ENCODE peak calls at places on chromosomes 13 and 19, in ten cellular contexts. One of them, this sample, is unnamed.

GRCh38 chr19:46218160-46218559 is 11.4 kb upstream of the IGFL1 start:
- DNase-seq in GM04503: no peak
- DNase-seq in HCEC 1CT: no peak
- DNase-seq in psoas muscle: no peak
- DNase-seq in stimulated activated CD8-positive, alpha-beta memory T cell treated with anti-CD3 and anti-CD28 coated beads, Interleukin-4, amount 100 ng/mL, for 1 hour: no peak
- DNase-seq in naive B cell: no peak
- DNase-seq in CD4-positive, CD25-positive, alpha-beta regulatory T cell: no peak
- DNase-seq in RWPE1: no peak
- DNase-seq in NCI-H1092: no peak
- DNase-seq in hypothalamus: no peak
- DNase-seq in this sample: no peak

GRCh38 chr19:40603071-40603718 is 2.0 kb downstream of the LTBP4 start:
- DNase-seq in GM04503: no peak
- DNase-seq in HCEC 1CT: peak; percentile 56
- DNase-seq in psoas muscle: no peak
- DNase-seq in stimulated activated CD8-positive, alpha-beta memory T cell treated with anti-CD3 and anti-CD28 coated beads, Interleukin-4, amount 100 ng/mL, for 1 hour: no peak
- DNase-seq in naive B cell: no peak
- DNase-seq in CD4-positive, CD25-positive, alpha-beta regulatory T cell: no peak
- DNase-seq in RWPE1: no peak
- DNase-seq in NCI-H1092: no peak
- DNase-seq in hypothalamus: no peak
- DNase-seq in this sample: no peak

GRCh38 chr19:16615788-16616187 is 12.2 kb downstream of the MED26 start:
- DNase-seq in GM04503: no peak
- DNase-seq in HCEC 1CT: no peak
- DNase-seq in psoas muscle: no peak
- DNase-seq in stimulated activated CD8-positive, alpha-beta memory T cell treated with anti-CD3 and anti-CD28 coated beads, Interleukin-4, amount 100 ng/mL, for 1 hour: no peak
- DNase-seq in naive B cell: no peak
- DNase-seq in CD4-positive, CD25-positive, alpha-beta regulatory T cell: no peak
- DNase-seq in RWPE1: no peak
- DNase-seq in NCI-H1092: no peak
- DNase-seq in hypothalamus: no peak
- DNase-seq in this sample: no peak

GRCh38 chr13:60329221-60329983 is 67.6 kb upstream of the TDRD3 start:
- DNase-seq in GM04503: no peak
- DNase-seq in HCEC 1CT: peak; percentile 8
- DNase-seq in psoas muscle: no peak
- DNase-seq in stimulated activated CD8-positive, alpha-beta memory T cell treated with anti-CD3 and anti-CD28 coated beads, Interleukin-4, amount 100 ng/mL, for 1 hour: no peak
- DNase-seq in naive B cell: no peak
- DNase-seq in CD4-positive, CD25-positive, alpha-beta regulatory T cell: no peak
- DNase-seq in RWPE1: peak; percentile 22
- DNase-seq in NCI-H1092: peak; percentile 55
- DNase-seq in hypothalamus: peak; percentile 5
- DNase-seq in this sample: no peak

GRCh38 chr13:84358601-84359000 is 476.3 kb upstream of the SLITRK1 start:
- DNase-seq in GM04503: no peak
- DNase-seq in HCEC 1CT: no peak
- DNase-seq in psoas muscle: no peak
- DNase-seq in stimulated activated CD8-positive, alpha-beta memory T cell treated with anti-CD3 and anti-CD28 coated beads, Interleukin-4, amount 100 ng/mL, for 1 hour: no peak
- DNase-seq in naive B cell: no peak
- DNase-seq in CD4-positive, CD25-positive, alpha-beta regulatory T cell: no peak
- DNase-seq in RWPE1: no peak
- DNase-seq in NCI-H1092: no peak
- DNase-seq in hypothalamus: no peak
- DNase-seq in this sample: no peak

GRCh38 chr19:8615022-8615421 is 4.5 kb upstream of the ADAMTS10 start:
- DNase-seq in GM04503: no peak
- DNase-seq in HCEC 1CT: peak; percentile 2
- DNase-seq in psoas muscle: no peak
- DNase-seq in stimulated activated CD8-positive, alpha-beta memory T cell treated with anti-CD3 and anti-CD28 coated beads, Interleukin-4, amount 100 ng/mL, for 1 hour: no peak
- DNase-seq in naive B cell: no peak
- DNase-seq in CD4-positive, CD25-positive, alpha-beta regulatory T cell: no peak
- DNase-seq in RWPE1: no peak
- DNase-seq in NCI-H1092: no peak
- DNase-seq in hypothalamus: no peak
- DNase-seq in this sample: no peak

GRCh38 chr13:36357231-36357630 is 11.0 kb upstream of the SPART start:
- DNase-seq in GM04503: no peak
- DNase-seq in HCEC 1CT: no peak
- DNase-seq in psoas muscle: no peak
- DNase-seq in stimulated activated CD8-positive, alpha-beta memory T cell treated with anti-CD3 and anti-CD28 coated beads, Interleukin-4, amount 100 ng/mL, for 1 hour: no peak
- DNase-seq in naive B cell: no peak
- DNase-seq in CD4-positive, CD25-positive, alpha-beta regulatory T cell: no peak
- DNase-seq in RWPE1: no peak
- DNase-seq in NCI-H1092: no peak
- DNase-seq in hypothalamus: no peak
- DNase-seq in this sample: no peak

GRCh38 chr13:20814224-20814910 is 40.6 kb upstream of the EEF1AKMT1 start:
- DNase-seq in GM04503: peak; percentile 79
- DNase-seq in HCEC 1CT: peak; percentile 86
- DNase-seq in psoas muscle: peak; percentile 95
- DNase-seq in stimulated activated CD8-positive, alpha-beta memory T cell treated with anti-CD3 and anti-CD28 coated beads, Interleukin-4, amount 100 ng/mL, for 1 hour: no peak
- DNase-seq in naive B cell: no peak
- DNase-seq in CD4-positive, CD25-positive, alpha-beta regulatory T cell: no peak
- DNase-seq in RWPE1: peak; percentile 69
- DNase-seq in NCI-H1092: peak; percentile 79
- DNase-seq in hypothalamus: no peak
- DNase-seq in this sample: no peak

GRCh38 chr19:40241809-40242384 is 15.4 kb upstream of the CCNP start:
- DNase-seq in GM04503: no peak
- DNase-seq in HCEC 1CT: no peak
- DNase-seq in psoas muscle: peak; percentile 74
- DNase-seq in stimulated activated CD8-positive, alpha-beta memory T cell treated with anti-CD3 and anti-CD28 coated beads, Interleukin-4, amount 100 ng/mL, for 1 hour: no peak
- DNase-seq in naive B cell: no peak
- DNase-seq in CD4-positive, CD25-positive, alpha-beta regulatory T cell: no peak
- DNase-seq in RWPE1: no peak
- DNase-seq in NCI-H1092: no peak
- DNase-seq in hypothalamus: peak; percentile 86
- DNase-seq in this sample: no peak

GRCh38 chr13:99366075-99366987 is 59.1 kb upstream of the GPR183 start:
- DNase-seq in GM04503: no peak
- DNase-seq in HCEC 1CT: no peak
- DNase-seq in psoas muscle: no peak
- DNase-seq in stimulated activated CD8-positive, alpha-beta memory T cell treated with anti-CD3 and anti-CD28 coated beads, Interleukin-4, amount 100 ng/mL, for 1 hour: no peak
- DNase-seq in naive B cell: peak; percentile 66
- DNase-seq in CD4-positive, CD25-positive, alpha-beta regulatory T cell: no peak
- DNase-seq in RWPE1: no peak
- DNase-seq in NCI-H1092: no peak
- DNase-seq in hypothalamus: no peak
- DNase-seq in this sample: no peak

GRCh38 chr19:39327990-39328705 is 7.5 kb upstream of the LRFN1 start:
- DNase-seq in GM04503: no peak
- DNase-seq in HCEC 1CT: peak; percentile 41
- DNase-seq in psoas muscle: peak; percentile 89
- DNase-seq in stimulated activated CD8-positive, alpha-beta memory T cell treated with anti-CD3 and anti-CD28 coated beads, Interleukin-4, amount 100 ng/mL, for 1 hour: peak; percentile 75
- DNase-seq in naive B cell: peak; percentile 70
- DNase-seq in CD4-positive, CD25-positive, alpha-beta regulatory T cell: peak; percentile 74
- DNase-seq in RWPE1: peak; percentile 77
- DNase-seq in NCI-H1092: peak; percentile 31
- DNase-seq in hypothalamus: peak; percentile 85
- DNase-seq in this sample: peak; percentile 83

GRCh38 chr13:35961002-35961401 is 170.2 kb downstream of the DCLK1 start:
- DNase-seq in GM04503: no peak
- DNase-seq in HCEC 1CT: no peak
- DNase-seq in psoas muscle: no peak
- DNase-seq in stimulated activated CD8-positive, alpha-beta memory T cell treated with anti-CD3 and anti-CD28 coated beads, Interleukin-4, amount 100 ng/mL, for 1 hour: no peak
- DNase-seq in naive B cell: no peak
- DNase-seq in CD4-positive, CD25-positive, alpha-beta regulatory T cell: no peak
- DNase-seq in RWPE1: no peak
- DNase-seq in NCI-H1092: no peak
- DNase-seq in hypothalamus: no peak
- DNase-seq in this sample: no peak

GRCh38 chr19:5407356-5407755 is 47.9 kb upstream of the ZNRF4 start:
- DNase-seq in GM04503: no peak
- DNase-seq in HCEC 1CT: no peak
- DNase-seq in psoas muscle: no peak
- DNase-seq in stimulated activated CD8-positive, alpha-beta memory T cell treated with anti-CD3 and anti-CD28 coated beads, Interleukin-4, amount 100 ng/mL, for 1 hour: no peak
- DNase-seq in naive B cell: no peak
- DNase-seq in CD4-positive, CD25-positive, alpha-beta regulatory T cell: no peak
- DNase-seq in RWPE1: peak; percentile 36
- DNase-seq in NCI-H1092: no peak
- DNase-seq in hypothalamus: no peak
- DNase-seq in this sample: no peak

GRCh38 chr13:62643007-62643483 is 1227.4 kb upstream of the PCDH20 start:
- DNase-seq in GM04503: no peak
- DNase-seq in HCEC 1CT: peak; percentile 4
- DNase-seq in psoas muscle: no peak
- DNase-seq in stimulated activated CD8-positive, alpha-beta memory T cell treated with anti-CD3 and anti-CD28 coated beads, Interleukin-4, amount 100 ng/mL, for 1 hour: no peak
- DNase-seq in naive B cell: no peak
- DNase-seq in CD4-positive, CD25-positive, alpha-beta regulatory T cell: no peak
- DNase-seq in RWPE1: peak; percentile 57
- DNase-seq in NCI-H1092: no peak
- DNase-seq in hypothalamus: no peak
- DNase-seq in this sample: no peak

GRCh38 chr19:45472557-45473365 is 5.0 kb downstream of the FOSB start:
- DNase-seq in GM04503: no peak
- DNase-seq in HCEC 1CT: no peak
- DNase-seq in psoas muscle: no peak
- DNase-seq in stimulated activated CD8-positive, alpha-beta memory T cell treated with anti-CD3 and anti-CD28 coated beads, Interleukin-4, amount 100 ng/mL, for 1 hour: no peak
- DNase-seq in naive B cell: peak; percentile 67
- DNase-seq in CD4-positive, CD25-positive, alpha-beta regulatory T cell: peak; percentile 56
- DNase-seq in RWPE1: no peak
- DNase-seq in NCI-H1092: no peak
- DNase-seq in hypothalamus: no peak
- DNase-seq in this sample: peak; percentile 43

GRCh38 chr13:89199138-89199537 is 1528.0 kb downstream of the SLITRK5 start:
- DNase-seq in GM04503: no peak
- DNase-seq in HCEC 1CT: peak; percentile 46
- DNase-seq in psoas muscle: no peak
- DNase-seq in stimulated activated CD8-positive, alpha-beta memory T cell treated with anti-CD3 and anti-CD28 coated beads, Interleukin-4, amount 100 ng/mL, for 1 hour: no peak
- DNase-seq in naive B cell: no peak
- DNase-seq in CD4-positive, CD25-positive, alpha-beta regulatory T cell: no peak
- DNase-seq in RWPE1: peak; percentile 53
- DNase-seq in NCI-H1092: no peak
- DNase-seq in hypothalamus: no peak
- DNase-seq in this sample: no peak

GRCh38 chr19:53424968-53425597 is 6.7 kb upstream of the ZNF761 start:
- DNase-seq in GM04503: peak; percentile 11
- DNase-seq in HCEC 1CT: peak; percentile 3
- DNase-seq in psoas muscle: peak; percentile 82
- DNase-seq in stimulated activated CD8-positive, alpha-beta memory T cell treated with anti-CD3 and anti-CD28 coated beads, Interleukin-4, amount 100 ng/mL, for 1 hour: peak; percentile 47
- DNase-seq in naive B cell: peak; percentile 58
- DNase-seq in CD4-positive, CD25-positive, alpha-beta regulatory T cell: peak; percentile 39
- DNase-seq in RWPE1: no peak
- DNase-seq in NCI-H1092: peak; percentile 25
- DNase-seq in hypothalamus: peak; percentile 76
- DNase-seq in this sample: peak; percentile 60

GRCh38 chr19:50308991-50309390 is 20.2 kb downstream of the KCNC3 start:
- DNase-seq in GM04503: no peak
- DNase-seq in HCEC 1CT: no peak
- DNase-seq in psoas muscle: peak; percentile 39
- DNase-seq in stimulated activated CD8-positive, alpha-beta memory T cell treated with anti-CD3 and anti-CD28 coated beads, Interleukin-4, amount 100 ng/mL, for 1 hour: no peak
- DNase-seq in naive B cell: no peak
- DNase-seq in CD4-positive, CD25-positive, alpha-beta regulatory T cell: no peak
- DNase-seq in RWPE1: no peak
- DNase-seq in NCI-H1092: no peak
- DNase-seq in hypothalamus: no peak
- DNase-seq in this sample: no peak

GRCh38 chr13:31014461-31014860 is 82.0 kb downstream of the TEX26 start:
- DNase-seq in GM04503: no peak
- DNase-seq in HCEC 1CT: no peak
- DNase-seq in psoas muscle: no peak
- DNase-seq in stimulated activated CD8-positive, alpha-beta memory T cell treated with anti-CD3 and anti-CD28 coated beads, Interleukin-4, amount 100 ng/mL, for 1 hour: no peak
- DNase-seq in naive B cell: no peak
- DNase-seq in CD4-positive, CD25-positive, alpha-beta regulatory T cell: no peak
- DNase-seq in RWPE1: no peak
- DNase-seq in NCI-H1092: no peak
- DNase-seq in hypothalamus: no peak
- DNase-seq in this sample: no peak

GRCh38 chr13:96792736-96793444 is 201.4 kb downstream of the OXGR1 start:
- DNase-seq in GM04503: no peak
- DNase-seq in HCEC 1CT: no peak
- DNase-seq in psoas muscle: no peak
- DNase-seq in stimulated activated CD8-positive, alpha-beta memory T cell treated with anti-CD3 and anti-CD28 coated beads, Interleukin-4, amount 100 ng/mL, for 1 hour: no peak
- DNase-seq in naive B cell: no peak
- DNase-seq in CD4-positive, CD25-positive, alpha-beta regulatory T cell: no peak
- DNase-seq in RWPE1: no peak
- DNase-seq in NCI-H1092: no peak
- DNase-seq in hypothalamus: no peak
- DNase-seq in this sample: no peak

GRCh38 chr19:10404888-10405808 is 1.8 kb upstream of the CDC37 start:
- DNase-seq in GM04503: no peak
- DNase-seq in HCEC 1CT: no peak
- DNase-seq in psoas muscle: no peak
- DNase-seq in stimulated activated CD8-positive, alpha-beta memory T cell treated with anti-CD3 and anti-CD28 coated beads, Interleukin-4, amount 100 ng/mL, for 1 hour: no peak
- DNase-seq in naive B cell: no peak
- DNase-seq in CD4-positive, CD25-positive, alpha-beta regulatory T cell: no peak
- DNase-seq in RWPE1: no peak
- DNase-seq in NCI-H1092: no peak
- DNase-seq in hypothalamus: no peak
- DNase-seq in this sample: peak; percentile 32

GRCh38 chr13:113928701-113929627 is 44.9 kb downstream of the C13orf46 start:
- DNase-seq in GM04503: peak; percentile 96
- DNase-seq in HCEC 1CT: peak; percentile 83
- DNase-seq in psoas muscle: peak; percentile 98
- DNase-seq in stimulated activated CD8-positive, alpha-beta memory T cell treated with anti-CD3 and anti-CD28 coated beads, Interleukin-4, amount 100 ng/mL, for 1 hour: no peak
- DNase-seq in naive B cell: no peak
- DNase-seq in CD4-positive, CD25-positive, alpha-beta regulatory T cell: no peak
- DNase-seq in RWPE1: no peak
- DNase-seq in NCI-H1092: peak; percentile 29
- DNase-seq in hypothalamus: peak; percentile 76
- DNase-seq in this sample: no peak

GRCh38 chr13:28718538-28719226 is at the start of gene SLC46A3:
- DNase-seq in GM04503: peak; percentile 89
- DNase-seq in HCEC 1CT: peak; percentile 98
- DNase-seq in psoas muscle: peak; percentile 100
- DNase-seq in stimulated activated CD8-positive, alpha-beta memory T cell treated with anti-CD3 and anti-CD28 coated beads, Interleukin-4, amount 100 ng/mL, for 1 hour: peak; percentile 95
- DNase-seq in naive B cell: peak; percentile 96
- DNase-seq in CD4-positive, CD25-positive, alpha-beta regulatory T cell: peak; percentile 94
- DNase-seq in RWPE1: peak; percentile 98
- DNase-seq in NCI-H1092: peak; percentile 94
- DNase-seq in hypothalamus: peak; percentile 98
- DNase-seq in this sample: peak; percentile 96

GRCh38 chr19:29188704-29189375 is 24.1 kb downstream of the UQCRFS1 start:
- DNase-seq in GM04503: no peak
- DNase-seq in HCEC 1CT: no peak
- DNase-seq in psoas muscle: peak; percentile 53
- DNase-seq in stimulated activated CD8-positive, alpha-beta memory T cell treated with anti-CD3 and anti-CD28 coated beads, Interleukin-4, amount 100 ng/mL, for 1 hour: no peak
- DNase-seq in naive B cell: no peak
- DNase-seq in CD4-positive, CD25-positive, alpha-beta regulatory T cell: no peak
- DNase-seq in RWPE1: no peak
- DNase-seq in NCI-H1092: no peak
- DNase-seq in hypothalamus: no peak
- DNase-seq in this sample: no peak

GRCh38 chr13:33799950-33800592 is 17.9 kb upstream of the RFC3 start:
- DNase-seq in GM04503: no peak
- DNase-seq in HCEC 1CT: peak; percentile 50
- DNase-seq in psoas muscle: no peak
- DNase-seq in stimulated activated CD8-positive, alpha-beta memory T cell treated with anti-CD3 and anti-CD28 coated beads, Interleukin-4, amount 100 ng/mL, for 1 hour: no peak
- DNase-seq in naive B cell: no peak
- DNase-seq in CD4-positive, CD25-positive, alpha-beta regulatory T cell: no peak
- DNase-seq in RWPE1: peak; percentile 10
- DNase-seq in NCI-H1092: no peak
- DNase-seq in hypothalamus: no peak
- DNase-seq in this sample: no peak

GRCh38 chr19:35044317-35045117 is 3.0 kb downstream of the HPN start:
- DNase-seq in GM04503: no peak
- DNase-seq in HCEC 1CT: peak; percentile 20
- DNase-seq in psoas muscle: peak; percentile 82
- DNase-seq in stimulated activated CD8-positive, alpha-beta memory T cell treated with anti-CD3 and anti-CD28 coated beads, Interleukin-4, amount 100 ng/mL, for 1 hour: peak; percentile 20
- DNase-seq in naive B cell: peak; percentile 37
- DNase-seq in CD4-positive, CD25-positive, alpha-beta regulatory T cell: peak; percentile 45
- DNase-seq in RWPE1: peak; percentile 65
- DNase-seq in NCI-H1092: no peak
- DNase-seq in hypothalamus: peak; percentile 73
- DNase-seq in this sample: peak; percentile 51

GRCh38 chr13:113545455-113545930 is 39.1 kb upstream of the TFDP1 start:
- DNase-seq in GM04503: peak; percentile 12
- DNase-seq in HCEC 1CT: no peak
- DNase-seq in psoas muscle: no peak
- DNase-seq in stimulated activated CD8-positive, alpha-beta memory T cell treated with anti-CD3 and anti-CD28 coated beads, Interleukin-4, amount 100 ng/mL, for 1 hour: no peak
- DNase-seq in naive B cell: no peak
- DNase-seq in CD4-positive, CD25-positive, alpha-beta regulatory T cell: no peak
- DNase-seq in RWPE1: no peak
- DNase-seq in NCI-H1092: no peak
- DNase-seq in hypothalamus: no peak
- DNase-seq in this sample: no peak

GRCh38 chr13:100230813-100231575 is 142.1 kb downstream of the PCCA start:
- DNase-seq in GM04503: no peak
- DNase-seq in HCEC 1CT: no peak
- DNase-seq in psoas muscle: no peak
- DNase-seq in stimulated activated CD8-positive, alpha-beta memory T cell treated with anti-CD3 and anti-CD28 coated beads, Interleukin-4, amount 100 ng/mL, for 1 hour: no peak
- DNase-seq in naive B cell: no peak
- DNase-seq in CD4-positive, CD25-positive, alpha-beta regulatory T cell: no peak
- DNase-seq in RWPE1: no peak
- DNase-seq in NCI-H1092: no peak
- DNase-seq in hypothalamus: no peak
- DNase-seq in this sample: no peak